ENCODE peak calls at places on chromosomes 13 and 19, in seven cellular contexts. Y is astrocyte; V is T-helper 17 cell; G is DMS79 treated with DMSO at 0.1 percent for 48 hours; J is activated T-helper 1 cell treated with Interleukin-2 at 50 U/mL for 16 hours; R is stimulated activated CD8-positive, alpha-beta memory T cell treated with anti-CD3 and anti-CD28 coated beads, Interleukin-7, amount 100 ng/mL, for 24 hours; I is ELF-1. C is an unnamed sample.

GRCh38 chr13:73809561-73809960 is 324.6 kb downstream of the KLF12 start:
- DNase-seq in R (no peak), V (no peak), J (no peak), Y (peak), G (no peak), I (no peak), C (no peak)

GRCh38 chr19:46861691-46862503 is 1.1 kb downstream of the ARHGAP35 start:
- DNase-seq in G (peak), V (no peak), R (no peak), Y (no peak), I (peak), J (no peak), C (no peak)

GRCh38 chr13:68099616-68100015 is 869.5 kb upstream of the PCDH9 start:
- DNase-seq in J (no peak), R (no peak), V (no peak), I (no peak), G (no peak), Y (peak), C (no peak)

GRCh38 chr19:8004723-8005513 is 523 bp downstream of the ELAVL1 start:
- DNase-seq in R (no peak), V (peak), Y (no peak), I (no peak), G (no peak), J (no peak), C (peak)

GRCh38 chr13:26819067-26819466 is 58.5 kb upstream of the GPR12 start:
- DNase-seq in I (no peak), J (no peak), G (no peak), V (no peak), Y (no peak), R (no peak), C (no peak)

GRCh38 chr19:16325161-16325527 is 518 bp downstream of the KLF2 start:
- DNase-seq in G (no peak), I (peak), Y (no peak), J (peak), R (no peak), V (peak), C (peak)

GRCh38 chr13:93290503-93290902 is 63.9 kb downstream of the GPC6 start:
- DNase-seq in V (no peak), G (no peak), Y (peak), I (no peak), R (no peak), J (no peak), C (no peak)

GRCh38 chr13:60645552-60646138 is 248.6 kb downstream of the TDRD3 start:
- DNase-seq in I (no peak), G (no peak), V (no peak), R (no peak), Y (no peak), J (no peak), C (no peak)

GRCh38 chr13:79398915-79399314 is 7.1 kb downstream of the RBM26 start:
- DNase-seq in I (no peak), G (no peak), J (no peak), R (no peak), V (no peak), Y (no peak), C (no peak)

GRCh38 chr19:10095948-10096614 is 6.4 kb downstream of the ANGPTL6 start:
- DNase-seq in G (peak), R (peak), I (peak), Y (peak), V (peak), J (peak), C (peak)

GRCh38 chr19:38799104-38799503 is 10.1 kb downstream of the LGALS7B start:
- DNase-seq in J (no peak), V (no peak), G (no peak), I (no peak), R (no peak), Y (no peak), C (no peak)

GRCh38 chr13:77386880-77387606 is 60.1 kb upstream of the MYCBP2 start:
- DNase-seq in R (no peak), J (no peak), V (no peak), G (no peak), I (no peak), Y (peak), C (no peak)

GRCh38 chr19:11247391-11247790 is 8.0 kb downstream of the ANGPTL8 start:
- DNase-seq in V (no peak), R (no peak), J (no peak), I (no peak), G (no peak), Y (no peak), C (no peak)

GRCh38 chr19:2495130-2495641 is 19.3 kb downstream of the GADD45B start:
- DNase-seq in R (no peak), Y (no peak), G (peak), J (no peak), I (no peak), V (no peak), C (peak)

GRCh38 chr13:43377955-43378354 is 354.6 kb downstream of the DNAJC15 start:
- DNase-seq in J (no peak), Y (peak), G (no peak), R (no peak), V (no peak), I (no peak), C (no peak)

GRCh38 chr19:6014551-6015135 is 36.7 kb upstream of the RANBP3 start:
- DNase-seq in R (no peak), G (no peak), V (no peak), I (no peak), Y (no peak), J (no peak), C (no peak)

GRCh38 chr19:57947419-57948134 is at the start of gene ZNF256:
- DNase-seq in Y (peak), G (peak), J (peak), R (peak), V (peak), I (peak), C (peak)

GRCh38 chr19:19613456-19613855 is 5.0 kb downstream of the PBX4 start:
- DNase-seq in G (no peak), V (no peak), I (peak), R (no peak), Y (no peak), J (no peak), C (no peak)